ENCODE peak calls at places on chromosomes 7 and 10, in eight cellular contexts. P is heart left ventricle; W is skeletal muscle cell; E is AG04449; H is effector memory CD4-positive, alpha-beta T cell; I is testis; L is brain microvascular endothelial cell; N is IMR-90. C is an unnamed sample.

GRCh38 chr10:117266400-117266799 is 25.5 kb downstream of the SLC18A2 start:
- DNase-seq in P (no peak), W (no peak), E (no peak), H (no peak), I (no peak), L (no peak), N (no peak), C (no peak)

GRCh38 chr7:40211291-40212003 is 76.6 kb downstream of the SUGCT start:
- DNase-seq in P (no peak), W (no peak), E (no peak), H (no peak), I (no peak), L (no peak), N (peak), C (peak)

GRCh38 chr10:93894516-93895378 is 969 bp downstream of the SLC35G1 start:
- DNase-seq in P (no peak), W (no peak), E (no peak), H (no peak), I (peak), L (no peak), N (peak), C (no peak)

GRCh38 chr7:22942191-22942590 is 71.7 kb downstream of the HYCC1 start:
- DNase-seq in P (no peak), W (no peak), E (no peak), H (no peak), I (no peak), L (no peak), N (no peak), C (no peak)

GRCh38 chr10:102302611-102303010 is 57.3 kb downstream of the GBF1 start:
- DNase-seq in P (no peak), W (no peak), E (no peak), H (no peak), I (no peak), L (peak), N (no peak), C (no peak)

GRCh38 chr7:74306737-74307469 is 17.7 kb downstream of the CLIP2 start:
- DNase-seq in P (peak), W (no peak), E (peak), H (no peak), I (peak), L (peak), N (peak), C (no peak)

GRCh38 chr10:77023396-77023795 is 614.2 kb downstream of the KCNMA1 start:
- DNase-seq in P (no peak), W (no peak), E (no peak), H (no peak), I (no peak), L (no peak), N (no peak), C (no peak)

GRCh38 chr7:102275123-102275703 is 11.5 kb upstream of the SH2B2 start:
- DNase-seq in P (no peak), W (no peak), E (no peak), H (no peak), I (no peak), L (no peak), N (no peak), C (no peak)

GRCh38 chr10:69222157-69223027 is 2.3 kb downstream of the HKDC1 start:
- DNase-seq in P (no peak), W (peak), E (no peak), H (peak), I (peak), L (peak), N (peak), C (no peak)

GRCh38 chr7:25951414-25952276 is 200.4 kb upstream of the NFE2L3 start:
- DNase-seq in P (no peak), W (no peak), E (no peak), H (no peak), I (peak), L (no peak), N (no peak), C (no peak)

GRCh38 chr7:70571403-70571911 is 560.5 kb upstream of the GALNT17 start:
- DNase-seq in P (no peak), W (peak), E (peak), H (no peak), I (no peak), L (peak), N (peak), C (peak)

GRCh38 chr7:70570029-70570428 is 561.9 kb upstream of the GALNT17 start:
- DNase-seq in P (no peak), W (no peak), E (no peak), H (no peak), I (no peak), L (no peak), N (no peak), C (no peak)

GRCh38 chr7:70571986-70572385 is 560.0 kb upstream of the GALNT17 start:
- DNase-seq in P (peak), W (no peak), E (no peak), H (no peak), I (no peak), L (no peak), N (no peak), C (no peak)

GRCh38 chr7:70569335-70569819 is 562.6 kb upstream of the GALNT17 start:
- DNase-seq in P (no peak), W (peak), E (no peak), H (no peak), I (no peak), L (no peak), N (no peak), C (peak)

DNA sequence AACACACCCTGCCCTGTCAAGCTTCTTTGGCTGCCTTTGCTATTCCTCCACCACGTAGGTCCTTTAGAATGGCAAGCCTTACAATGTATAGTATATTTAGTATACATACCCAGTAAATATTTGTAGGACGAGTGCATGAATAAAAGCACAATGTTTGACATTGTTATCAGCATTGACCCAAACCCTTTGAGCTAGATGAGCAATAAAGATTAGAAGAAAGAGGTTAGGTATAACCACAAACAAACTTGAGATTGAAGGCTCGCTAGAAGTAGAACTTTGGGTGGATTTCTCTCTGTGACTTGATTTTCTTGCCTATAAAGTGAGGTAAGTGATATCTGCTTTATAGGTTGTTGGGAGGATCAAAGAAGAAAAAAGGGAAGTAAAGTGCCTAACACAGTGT is 561.0 kb upstream of the GALNT17 start:
- DNase-seq in P (no peak), W (no peak), E (no peak), H (no peak), I (no peak), L (no peak), N (no peak), C (no peak)
- H3K4me3 ChIP-seq in P (no peak), W (no peak), E (no peak), H (no peak), I (no peak), L (no peak), N (no peak), C (no peak)

DNA sequence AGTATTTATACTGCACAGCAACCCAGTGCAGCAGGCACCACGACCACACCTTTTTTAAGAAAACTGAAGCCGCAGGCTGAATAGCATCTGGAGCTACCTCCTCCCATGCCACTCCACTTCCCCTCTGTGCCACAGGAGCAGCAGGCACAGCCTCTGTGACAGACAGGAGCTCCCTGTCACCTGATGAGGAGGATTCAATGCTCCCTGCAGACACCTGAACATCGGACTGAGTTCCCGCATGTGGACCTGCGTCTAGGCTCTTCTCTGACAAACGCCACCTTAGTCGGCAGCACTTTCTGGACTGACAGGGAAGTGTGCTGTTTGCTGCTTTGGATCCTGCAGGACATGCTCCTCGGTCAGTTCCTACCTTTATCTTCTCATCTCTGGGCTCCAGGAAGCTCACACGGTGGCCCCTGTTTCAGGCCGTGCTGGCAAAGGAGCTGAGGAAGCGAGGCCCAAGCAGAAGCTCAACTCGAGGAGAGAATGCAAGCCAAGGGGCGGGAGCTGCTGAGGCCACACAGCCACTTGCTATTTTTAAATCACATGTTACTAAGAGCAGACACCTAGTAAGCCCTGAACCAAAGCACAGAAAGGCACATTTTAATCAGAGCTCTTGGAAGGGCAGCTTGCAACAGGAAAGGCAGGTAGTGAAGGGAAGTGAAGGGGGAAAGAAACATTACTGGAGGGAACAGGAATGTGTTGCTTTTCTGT is 56.6 kb downstream of the VOPP1 start:
- DNase-seq in P (peak), W (no peak), E (no peak), H (no peak), I (peak), L (no peak), N (no peak), C (no peak)
- H3K4me3 ChIP-seq in P (no peak), W (no peak), E (no peak), H (no peak), I (no peak), L (no peak), N (no peak), C (no peak)

GRCh38 chr10:4543943-4544540 is 282.0 kb upstream of the AKR1E2 start:
- DNase-seq in P (no peak), W (no peak), E (no peak), H (no peak), I (no peak), L (no peak), N (no peak), C (no peak)
- H3K4me3 ChIP-seq in P (no peak), W (no peak), E (no peak), H (no peak), I (no peak), L (no peak), N (no peak), C (no peak)

GRCh38 chr7:79425665-79426064 is 27.8 kb downstream of the MAGI2 start:
- DNase-seq in P (no peak), W (no peak), E (no peak), H (no peak), I (no peak), L (no peak), N (no peak), C (no peak)

GRCh38 chr7:79414910-79415309 is 38.6 kb downstream of the MAGI2 start:
- DNase-seq in P (no peak), W (no peak), E (no peak), H (no peak), I (no peak), L (no peak), N (no peak), C (no peak)

GRCh38 chr7:79421751-79422150 is 31.7 kb downstream of the MAGI2 start:
- DNase-seq in P (no peak), W (no peak), E (no peak), H (no peak), I (no peak), L (no peak), N (no peak), C (no peak)

DNA sequence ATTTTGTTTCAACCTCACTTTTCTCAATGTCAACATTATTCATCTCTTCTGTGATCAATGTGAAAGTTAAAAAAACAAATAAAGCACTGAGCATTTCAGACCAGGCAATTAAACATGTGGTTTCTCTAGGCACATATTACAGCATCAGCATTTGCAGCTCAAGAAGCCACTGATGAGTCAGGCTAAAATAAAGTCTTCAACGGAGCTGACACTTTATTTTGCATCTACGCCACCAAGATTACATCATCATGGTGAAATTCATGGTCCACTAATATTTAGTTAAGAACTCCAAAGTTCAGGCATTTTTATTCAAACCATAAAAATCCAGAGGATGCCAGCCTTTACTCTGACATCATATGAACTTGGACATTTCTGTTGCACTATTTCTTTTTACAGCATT is 33.0 kb downstream of the MAGI2 start:
- DNase-seq in P (no peak), W (peak), E (peak), H (no peak), I (no peak), L (peak), N (peak), C (peak)
- H3K4me3 ChIP-seq in P (no peak), W (no peak), E (no peak), H (no peak), I (no peak), L (no peak), N (no peak), C (no peak)

GRCh38 chr7:2452074-2452507 is 24.1 kb downstream of the GRIFIN start:
- DNase-seq in P (no peak), W (no peak), E (no peak), H (no peak), I (no peak), L (no peak), N (no peak), C (no peak)
- H3K4me3 ChIP-seq in P (peak), W (no peak), E (no peak), H (peak), I (no peak), L (peak), N (no peak), C (no peak)

GRCh38 chr10:132994371-132994796 is 52.0 kb upstream of the CFAP46 start:
- DNase-seq in P (no peak), W (no peak), E (no peak), H (no peak), I (no peak), L (peak), N (peak), C (no peak)
- H3K4me3 ChIP-seq in P (peak), W (peak), E (peak), H (no peak), I (peak), L (peak), N (peak), C (no peak)

GRCh38 chr7:140674356-140674800 is 1.6 kb downstream of the ADCK2 start:
- DNase-seq in P (no peak), W (no peak), E (no peak), H (no peak), I (no peak), L (no peak), N (no peak), C (no peak)
- H3K4me3 ChIP-seq in P (no peak), W (no peak), E (no peak), H (no peak), I (no peak), L (no peak), N (no peak), C (no peak)

C was measured in retinal pigment epithelial cell.